ENCODE peak calls at places on chromosomes 6 and 20, in six cellular contexts. P is left ventricle myocardium superior, G is NCI-H69, V is globus pallidus, R is dermis microvascular lymphatic vessel endothelial cell, L is EH. S is an unnamed sample.

GRCh38 chr6:35489995-35490791 is 6.7 kb downstream of the TEAD3 start:
- DNase-seq in P (peak), V (no peak), L (peak), R (no peak), G (peak), S (no peak)

GRCh38 chr20:833121-833449 is 430 bp upstream of the FAM110A start:
- DNase-seq in P (no peak), G (no peak), V (no peak), L (no peak), R (no peak), S (no peak)

GRCh38 chr6:26218824-26219223 is 131.6 kb downstream of the HFE start:
- DNase-seq in L (no peak), G (no peak), V (no peak), P (no peak), R (no peak), S (no peak)

GRCh38 chr6:13544454-13545186 is 29.8 kb upstream of the SIRT5 start:
- DNase-seq in R (no peak), G (no peak), L (no peak), P (no peak), V (no peak), S (no peak)

GRCh38 chr6:67887747-67888545 is 747.1 kb upstream of the ADGRB3 start:
- DNase-seq in V (no peak), L (no peak), G (no peak), R (no peak), P (no peak), S (no peak)

GRCh38 chr20:37911838-37912273 is 8.9 kb downstream of the VSTM2L start:
- DNase-seq in R (no peak), V (no peak), L (peak), G (peak), P (peak), S (peak)

GRCh38 chr6:107641500-107641931 is 151.6 kb downstream of the SOBP start:
- DNase-seq in V (peak), R (peak), L (no peak), G (no peak), P (peak), S (no peak)

GRCh38 chr6:96116674-96117073 is 100.9 kb downstream of the FUT9 start:
- DNase-seq in P (no peak), G (no peak), L (no peak), R (no peak), V (no peak), S (no peak)

GRCh38 chr6:126804255-126805064 is 314.0 kb upstream of the RSPO3 start:
- DNase-seq in R (peak), P (no peak), L (peak), V (peak), G (peak), S (peak)

GRCh38 chr6:136527831-136528230 is 22.4 kb downstream of the MAP7 start:
- DNase-seq in G (peak), P (no peak), R (no peak), L (peak), V (no peak), S (no peak)

GRCh38 chr6:111564482-111564945 is 41.2 kb downstream of the TRAF3IP2 start:
- DNase-seq in L (peak), P (peak), R (peak), G (peak), V (no peak), S (peak)

GRCh38 chr6:85463621-85464259 is 13.9 kb downstream of the NT5E start:
- DNase-seq in G (no peak), R (no peak), P (no peak), V (no peak), L (no peak), S (no peak)

GRCh38 chr6:103236923-103237322 is 1622.8 kb downstream of the HACE1 start:
- DNase-seq in P (no peak), G (peak), V (no peak), R (no peak), L (no peak), S (no peak)

GRCh38 chr20:39070484-39071231 is 108.5 kb downstream of the DHX35 start:
- DNase-seq in V (no peak), P (no peak), G (no peak), L (peak), R (peak), S (peak)

GRCh38 chr6:31794866-31795615 is 511 bp downstream of the VARS1 start:
- DNase-seq in L (no peak), G (peak), P (peak), V (no peak), R (no peak), S (no peak)

GRCh38 chr6:38460216-38460615 is 179.5 kb downstream of the BTBD9 start:
- DNase-seq in G (no peak), P (no peak), L (peak), V (no peak), R (no peak), S (peak)

GRCh38 chr20:58420798-58421496 is 31.9 kb downstream of the VAPB start:
- DNase-seq in P (no peak), G (no peak), R (no peak), V (no peak), L (peak), S (peak)

GRCh38 chr6:168088161-168089106 is 9.4 kb upstream of the FRMD1 start:
- DNase-seq in P (peak), V (peak), L (peak), G (no peak), R (no peak), S (no peak)

GRCh38 chr6:54846857-54847721 is 518 bp downstream of the FAM83B start:
- DNase-seq in V (no peak), L (no peak), G (peak), R (no peak), P (peak), S (no peak)

GRCh38 chr6:22025468-22026159 is 271.2 kb downstream of the PRL start:
- DNase-seq in G (peak), L (peak), V (peak), R (peak), P (no peak), S (peak)

GRCh38 chr6:91130126-91130525 is 543.3 kb upstream of the MAP3K7 start:
- DNase-seq in V (no peak), L (no peak), R (no peak), G (no peak), P (no peak), S (no peak)

GRCh38 chr20:35327074-35327976 is 35.1 kb upstream of the FAM83C start:
- DNase-seq in V (no peak), G (peak), P (no peak), L (peak), R (peak), S (no peak)

GRCh38 chr6:13395272-13396237 is 67.2 kb upstream of the TBC1D7 start:
- DNase-seq in L (peak), P (peak), G (peak), V (peak), R (peak), S (no peak)

S was measured in mammary epithelial cell.